ENCODE peak calls at places on chromosomes 1 and 21, in nine cellular contexts. Y is sigmoid colon, P is heart left ventricle, Z is IMR-90, B is AG04450, M is fibroblast of mammary gland, C is GM12865, W is hepatocyte, A is cardiac fibroblast. N is an unnamed sample.

GRCh38 chr21:32612999-32613337 is 791 bp upstream of the CFAP298 start:
- DNase-seq in Y (no peak), P (no peak), W (no peak), M (no peak), Z (no peak), C (no peak), B (no peak), A (no peak), N (no peak)

GRCh38 chr1:201499795-201500669 is 6.9 kb downstream of the CSRP1 start:
- DNase-seq in Z (no peak), C (no peak), W (no peak), P (peak; percentile 54), B (no peak), M (no peak), Y (no peak), A (peak; percentile 63), N (no peak)

GRCh38 chr1:34164510-34165381 is at the start of gene CSMD2:
- DNase-seq in W (peak; percentile 76), A (peak; percentile 53), M (peak; percentile 43), Z (peak; percentile 23), B (peak; percentile 24), Y (no peak), C (no peak), P (no peak), N (no peak)

GRCh38 chr1:244447552-244447951 is 4.2 kb downstream of the ADSS2 start:
- DNase-seq in B (no peak), W (no peak), C (no peak), M (no peak), Y (no peak), Z (no peak), P (no peak), A (no peak), N (no peak)

GRCh38 chr1:203667616-203668015 is 41.0 kb downstream of the ATP2B4 start:
- DNase-seq in W (peak; percentile 15), M (peak; percentile 52), B (no peak), C (no peak), Z (no peak), A (no peak), Y (peak; percentile 93), P (no peak), N (no peak)

GRCh38 chr1:180151508-180151907 is 3.2 kb upstream of the QSOX1 start:
- DNase-seq in M (peak; percentile 76), Y (no peak), Z (peak; percentile 95), C (no peak), A (peak; percentile 82), P (no peak), B (peak; percentile 86), W (no peak), N (no peak)

GRCh38 chr1:6638226-6638625 is 13.6 kb downstream of the THAP3 start:
- DNase-seq in Z (peak; percentile 80), W (no peak), B (peak; percentile 49), P (peak; percentile 81), C (no peak), Y (peak; percentile 91), A (peak; percentile 81), M (peak; percentile 87), N (no peak)

GRCh38 chr1:208421511-208421910 is 177.3 kb upstream of the PLXNA2 start:
- DNase-seq in B (no peak), Z (no peak), A (no peak), C (no peak), M (no peak), Y (no peak), P (no peak), W (no peak), N (no peak)

GRCh38 chr1:14970115-14970798 is 183.3 kb upstream of the TMEM51 start:
- DNase-seq in Z (peak; percentile 87), Y (peak; percentile 81), M (peak; percentile 96), W (peak; percentile 77), C (peak; percentile 48), B (no peak), P (peak; percentile 67), A (peak; percentile 78), N (peak; percentile 83)

GRCh38 chr1:240004086-240004749 is 87.5 kb upstream of the FMN2 start:
- DNase-seq in B (no peak), P (no peak), Y (no peak), Z (peak; percentile 16), A (no peak), M (peak; percentile 39), C (peak; percentile 4), W (no peak), N (no peak)

GRCh38 chr1:195336718-195337269 is 1271.4 kb downstream of the KCNT2 start:
- DNase-seq in P (no peak), Y (no peak), C (no peak), M (no peak), W (no peak), A (no peak), Z (no peak), B (no peak), N (no peak)

GRCh38 chr1:9811239-9811966 is 12.4 kb downstream of the CLSTN1 start:
- DNase-seq in C (no peak), P (no peak), Z (no peak), B (no peak), W (no peak), A (no peak), M (no peak), Y (no peak), N (no peak)

GRCh38 chr1:15049067-15049466 is 104.5 kb upstream of the TMEM51 start:
- DNase-seq in B (no peak), Z (no peak), P (no peak), C (no peak), W (no peak), A (no peak), M (no peak), Y (no peak), N (no peak)

GRCh38 chr21:43597052-43597451 is 62.2 kb downstream of the HSF2BP start:
- DNase-seq in Y (no peak), B (no peak), Z (peak; percentile 88), M (peak; percentile 78), C (no peak), A (peak; percentile 46), P (no peak), W (peak; percentile 71), N (peak; percentile 80)

GRCh38 chr21:24045775-24046215 is 1561.5 kb downstream of the MRPL39 start:
- DNase-seq in Y (peak; percentile 70), A (peak; percentile 91), W (peak; percentile 9), Z (peak; percentile 99), P (peak; percentile 69), B (peak; percentile 94), M (peak; percentile 86), C (peak; percentile 28), N (peak; percentile 34)

GRCh38 chr1:226408285-226409184 is 642 bp upstream of the PARP1 start:
- DNase-seq in Y (no peak), Z (no peak), M (no peak), P (no peak), C (no peak), B (no peak), A (no peak), W (no peak), N (no peak)

GRCh38 chr1:53556657-53557227 is 97.5 kb downstream of the DMRTB1 start:
- DNase-seq in B (no peak), P (peak; percentile 3), C (no peak), W (no peak), M (no peak), Y (peak; percentile 42), A (no peak), Z (no peak), N (no peak)

GRCh38 chr1:44033756-44034155 is 2.5 kb upstream of the SLC6A9 start:
- DNase-seq in A (no peak), Z (no peak), M (no peak), C (no peak), B (no peak), P (no peak), W (no peak), Y (peak; percentile 59), N (no peak)

GRCh38 chr1:23352096-23352695 is 8.1 kb upstream of the HNRNPR start:
- DNase-seq in M (no peak), C (no peak), B (no peak), A (no peak), Y (no peak), Z (no peak), W (no peak), P (no peak), N (no peak)

GRCh38 chr1:155294520-155295182 is 6.6 kb downstream of the PKLR start:
- DNase-seq in M (no peak), P (no peak), B (no peak), Y (no peak), C (no peak), A (no peak), Z (no peak), W (no peak), N (no peak)
- H3K4me3 ChIP-seq in M (no peak overlapping the region), P (no peak overlapping the region), B (no peak overlapping the region), Y (no peak overlapping the region), C (no peak overlapping the region), A (no peak overlapping the region), Z (no peak overlapping the region), W (no peak overlapping the region), N (no peak overlapping the region)

GRCh38 chr1:28718601-28719331 is 18.0 kb upstream of the YTHDF2 start:
- DNase-seq in B (peak; percentile 18), W (peak; percentile 15), M (peak; percentile 65), Z (peak; percentile 67), C (no peak), A (peak; percentile 64), P (no peak), Y (no peak), N (no peak)
- H3K4me3 ChIP-seq in B (no peak overlapping the region), W (no peak overlapping the region), M (no peak overlapping the region), Z (no peak overlapping the region), C (no peak overlapping the region), A (no peak overlapping the region), P (no peak overlapping the region), Y (no peak overlapping the region), N (no peak overlapping the region)

GRCh38 chr1:168437821-168438220 is 106.0 kb downstream of the XCL2 start:
- DNase-seq in P (no peak), B (no peak), A (no peak), Z (no peak), M (no peak), Y (no peak), W (no peak), C (peak; percentile 26), N (no peak)

GRCh38 chr1:168441745-168442144 is 102.1 kb downstream of the XCL2 start:
- DNase-seq in M (no peak), A (no peak), B (no peak), C (no peak), Z (peak; percentile 5), P (no peak), W (no peak), Y (no peak), N (no peak)

GRCh38 chr1:168438626-168439025 is 105.2 kb downstream of the XCL2 start:
- DNase-seq in B (no peak), M (no peak), Z (no peak), P (no peak), Y (no peak), C (no peak), W (no peak), A (no peak), N (no peak)

GRCh38 chr1:168442931-168443330 is 100.9 kb downstream of the XCL2 start:
- DNase-seq in W (no peak), A (no peak), C (no peak), Y (no peak), B (no peak), Z (no peak), M (no peak), P (no peak), N (no peak)

GRCh38 chr1:168439451-168440375 is 104.1 kb downstream of the XCL2 start:
- DNase-seq in C (peak; percentile 89), A (peak; percentile 96), P (peak; percentile 69), B (peak; percentile 73), M (peak; percentile 92), Z (peak; percentile 84), W (peak; percentile 90), Y (peak; percentile 87), N (peak; percentile 58)
- H3K4me3 ChIP-seq in C (no peak overlapping the region), A (no peak overlapping the region), P (peak overlapping the region; percentile 12), B (peak overlapping the region; percentile 18), M (no peak overlapping the region), Z (peak overlapping the region; percentile 24), W (no peak overlapping the region), Y (peak overlapping the region; percentile 8), N (no peak overlapping the region)

GRCh38 chr1:983736-984475 is 2.0 kb upstream of the PERM1 start:
- DNase-seq in W (peak; percentile 69), Z (no peak), P (peak; percentile 59), Y (peak; percentile 71), B (no peak), A (no peak), M (no peak), C (peak; percentile 46), N (no peak)
- H3K4me3 ChIP-seq in W (no peak overlapping the region), Z (no peak overlapping the region), P (no peak overlapping the region), Y (no peak overlapping the region), B (peak overlapping the region; percentile 17), A (no peak overlapping the region), M (no peak overlapping the region), C (no peak overlapping the region), N (no peak overlapping the region)

N was measured in kidney epithelial cell.